ENCODE peak calls at places on chromosomes 5 and 9, in five cellular contexts. Z is fibroblast of lung, M is astrocyte of the spinal cord, Y is fibroblast of pulmonary artery, V is BE2C. N is an unnamed sample.

GRCh38 chr5:106876298-106876622 is 794.5 kb downstream of the EFNA5 start:
- DNase-seq in Z (no peak), M (no peak), Y (no peak), V (no peak), N (no peak)

GRCh38 chr5:128118214-128118613 is 34.6 kb downstream of the SLC12A2 start:
- DNase-seq in Z (no peak), M (no peak), Y (no peak), V (no peak), N (no peak)

GRCh38 chr5:31827862-31828261 is 188.9 kb downstream of the PDZD2 start:
- DNase-seq in Z (peak; percentile 87), M (peak; percentile 72), Y (no peak), V (no peak), N (no peak)

GRCh38 chr5:33257807-33258491 is 182.8 kb upstream of the TARS1 start:
- DNase-seq in Z (peak; percentile 82), M (peak; percentile 91), Y (peak; percentile 81), V (no peak), N (no peak)

GRCh38 chr5:103354446-103354845 is 95.9 kb downstream of the MACIR start:
- DNase-seq in Z (no peak), M (no peak), Y (no peak), V (no peak), N (no peak)

GRCh38 chr5:10634562-10634961 is 70.7 kb downstream of the ANKRD33B start:
- DNase-seq in Z (no peak), M (no peak), Y (no peak), V (no peak), N (no peak)

GRCh38 chr9:131720330-131720729 is 19.5 kb downstream of the RAPGEF1 start:
- DNase-seq in Z (no peak), M (no peak), Y (no peak), V (no peak), N (no peak)

GRCh38 chr5:179142434-179143198 is 82.4 kb downstream of the ZNF354C start:
- DNase-seq in Z (peak; percentile 58), M (peak; percentile 54), Y (peak; percentile 82), V (no peak), N (no peak)

GRCh38 chr9:128632486-128632885 is 24.2 kb downstream of the DYNC2I2 start:
- DNase-seq in Z (no peak), M (no peak), Y (no peak), V (no peak), N (no peak)

GRCh38 chr9:28378236-28378635 is 805.0 kb upstream of the C9orf72 start:
- DNase-seq in Z (no peak), M (no peak), Y (peak; percentile 0), V (no peak), N (no peak)

GRCh38 chr5:123428521-123429220 is 5.5 kb upstream of the CEP120 start:
- DNase-seq in Z (no peak), M (no peak), Y (no peak), V (no peak), N (no peak)

GRCh38 chr9:123795336-123795735 is 134.6 kb downstream of the DENND1A start:
- DNase-seq in Z (peak; percentile 90), M (peak; percentile 59), Y (peak; percentile 25), V (no peak), N (no peak)

GRCh38 chr9:71781391-71781790 is 13.1 kb upstream of the CEMIP2 start:
- DNase-seq in Z (no peak), M (no peak), Y (no peak), V (no peak), N (no peak)

GRCh38 chr9:71778085-71778484 is 9.8 kb upstream of the CEMIP2 start:
- DNase-seq in Z (no peak), M (no peak), Y (no peak), V (no peak), N (no peak)

GRCh38 chr9:71780953-71781352 is 12.6 kb upstream of the CEMIP2 start:
- DNase-seq in Z (no peak), M (no peak), Y (no peak), V (no peak), N (no peak)

GRCh38 chr9:71783120-71783523 is 14.8 kb upstream of the CEMIP2 start:
- DNase-seq in Z (no peak), M (no peak), Y (no peak), V (peak; percentile 39), N (no peak)
- H3K4me3 ChIP-seq in Z (no peak overlapping the region), M (no peak overlapping the region), Y (no peak overlapping the region), V (no peak overlapping the region), N (no peak overlapping the region)

GRCh38 chr9:20280330-20280729 is 342.0 kb downstream of the MLLT3 start:
- DNase-seq in Z (no peak), M (no peak), Y (no peak), V (no peak), N (no peak)
- TF ChIP-seq CTCF in Z (no peak), M (no peak), Y (no peak), V (no peak), N (no peak)

GRCh38 chr9:121551985-121552753 is 52.5 kb upstream of the GGTA1 start:
- DNase-seq in Z (no peak), M (no peak), Y (no peak), V (no peak), N (no peak)

GRCh38 chr9:121556082-121556481 is 56.4 kb upstream of the GGTA1 start:
- DNase-seq in Z (no peak), M (no peak), Y (no peak), V (no peak), N (no peak)

GRCh38 chr9:121545875-121546423 is 46.3 kb upstream of the GGTA1 start:
- DNase-seq in Z (peak; percentile 96), M (peak; percentile 94), Y (peak; percentile 96), V (peak; percentile 97), N (no peak)

GRCh38 chr9:121550041-121550440 is 50.4 kb upstream of the GGTA1 start:
- DNase-seq in Z (no peak), M (no peak), Y (no peak), V (no peak), N (no peak)

DNA sequence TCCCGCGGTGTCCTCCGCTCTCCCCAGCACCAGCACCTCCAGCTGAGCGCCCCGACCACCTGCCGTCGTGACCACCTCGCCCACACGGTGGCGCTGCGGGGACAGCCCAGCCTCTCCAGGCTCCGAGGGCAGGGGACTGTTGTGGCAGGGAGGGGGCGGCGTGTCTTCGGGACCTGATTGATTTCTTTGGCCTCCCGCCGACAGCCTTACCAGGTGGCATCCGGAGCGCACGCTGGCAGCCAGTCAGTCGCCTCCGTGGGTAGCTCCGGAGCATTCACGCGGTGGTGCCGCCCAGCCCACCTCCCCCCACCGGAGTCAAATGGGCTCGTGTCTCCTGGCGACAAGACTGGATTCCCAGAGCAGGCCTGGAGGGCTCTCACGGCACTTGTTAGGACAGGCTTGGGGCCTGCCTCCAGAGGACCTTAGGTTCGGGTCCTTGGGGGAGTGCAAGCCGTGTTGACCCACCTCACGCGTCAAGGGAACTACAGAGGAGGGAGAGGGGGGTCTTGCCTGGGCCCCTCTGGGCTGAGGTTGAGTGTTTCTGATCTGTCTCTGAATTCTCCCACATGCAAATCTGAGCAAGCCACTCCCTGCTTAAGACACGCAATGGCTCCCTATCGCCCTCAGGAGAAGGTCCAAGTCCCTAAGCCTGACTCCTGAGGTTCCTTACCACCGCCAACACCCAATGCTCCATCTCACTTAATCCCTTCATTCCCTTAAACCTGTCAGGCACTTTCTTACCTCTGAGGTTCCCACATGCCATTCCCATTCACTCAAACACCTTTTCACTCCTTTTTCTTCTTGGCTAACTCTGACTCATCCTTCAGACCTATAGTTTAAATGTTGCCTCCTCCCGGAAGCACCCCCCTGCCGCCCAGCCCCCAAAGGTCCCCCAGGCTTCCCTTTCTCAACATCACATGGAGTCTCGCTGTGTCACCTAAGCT is 51.2 kb upstream of the GGTA1 start:
- DNase-seq in Z (peak; percentile 45), M (peak; percentile 55), Y (peak; percentile 63), V (peak; percentile 91), N (no peak)
- H3K4me3 ChIP-seq in Z (peak overlapping the region; percentile 25), M (peak overlapping the region; percentile 18), Y (peak overlapping the region; percentile 24), V (peak overlapping the region; percentile 55), N (peak overlapping the region; percentile 25)

GRCh38 chr5:134524826-134525686 is at the start of gene JADE2:
- DNase-seq in Z (peak; percentile 84), M (peak; percentile 74), Y (peak; percentile 81), V (peak; percentile 63), N (no peak)
- TF ChIP-seq CTCF in Z (peak; percentile 9), M (peak; percentile 1), Y (peak; percentile 3), V (no peak), N (no peak)

DNA sequence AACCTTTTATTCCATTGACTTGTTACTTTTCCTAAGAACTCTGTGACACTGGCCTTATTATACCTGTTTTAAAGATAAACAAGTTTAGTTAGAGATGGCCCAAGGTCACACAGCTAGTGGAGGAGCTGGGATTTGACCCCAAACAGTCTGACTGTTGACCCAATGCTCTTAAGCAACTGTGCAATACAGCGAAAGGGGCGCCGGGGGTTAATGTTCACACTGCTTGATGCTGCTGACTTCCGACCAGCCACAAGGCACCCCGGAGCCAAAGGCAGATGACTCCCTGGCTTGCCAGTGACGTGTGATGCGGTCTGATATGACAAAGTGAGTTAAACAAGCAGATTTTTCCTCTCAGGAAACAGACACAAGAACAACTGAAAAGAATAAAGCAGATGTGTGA is 23.9 kb downstream of the PIK3R1 start:
- DNase-seq in Z (peak; percentile 90), M (peak; percentile 84), Y (peak; percentile 81), V (peak; percentile 78), N (no peak)
- H3K4me3 ChIP-seq in Z (no peak overlapping the region), M (no peak overlapping the region), Y (no peak overlapping the region), V (peak overlapping the region; percentile 12), N (no peak overlapping the region)

GRCh38 chr5:117077142-117077541 is 502.5 kb upstream of the SEMA6A start:
- DNase-seq in Z (peak; percentile 18), M (no peak), Y (peak; percentile 26), V (no peak), N (no peak)
- TF ChIP-seq CTCF in Z (peak; percentile 52), M (peak; percentile 40), Y (peak; percentile 51), V (peak; percentile 78), N (no peak)

GRCh38 chr9:70480405-70480980 is 66.0 kb upstream of the KLF9 start:
- DNase-seq in Z (peak; percentile 100), M (peak; percentile 96), Y (peak; percentile 99), V (peak; percentile 60), N (no peak)
- H3K4me3 ChIP-seq in Z (peak overlapping the region; percentile 33), M (no peak overlapping the region), Y (peak overlapping the region; percentile 1), V (peak overlapping the region; percentile 46), N (peak overlapping the region; percentile 18)

DNA sequence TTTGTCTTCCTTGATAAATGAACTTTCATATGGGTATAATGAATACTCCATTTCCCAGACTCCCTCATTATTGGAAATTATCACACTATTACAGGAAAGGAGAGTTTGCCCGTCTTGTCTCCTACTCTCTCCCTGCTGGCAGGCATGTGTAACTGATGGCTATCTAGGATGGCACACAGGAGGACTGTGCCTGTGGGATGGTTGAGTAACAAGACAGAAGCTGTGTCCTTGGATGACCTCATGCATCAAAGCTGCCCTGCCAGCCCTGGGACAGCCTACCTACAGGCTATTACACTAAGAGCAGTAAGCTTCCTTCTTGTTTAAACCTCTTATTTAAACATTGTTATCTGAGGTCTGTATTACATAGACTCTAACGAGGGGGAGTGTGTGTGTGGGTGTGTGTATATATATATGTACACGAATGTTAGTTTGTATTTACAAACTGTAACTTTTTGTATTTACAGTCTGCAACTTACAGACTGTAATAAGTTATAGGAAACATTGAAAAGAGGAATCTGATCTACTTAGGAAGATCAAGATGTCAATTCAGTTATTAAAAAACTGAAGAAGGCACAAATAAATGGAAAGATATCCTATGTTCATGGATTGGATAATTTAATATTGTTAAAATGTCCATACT is 247.6 kb upstream of the ACO1 start:
- DNase-seq in Z (no peak), M (no peak), Y (no peak), V (peak; percentile 66), N (no peak)
- TF ChIP-seq CTCF in Z (no peak), M (no peak), Y (no peak), V (peak; percentile 39), N (no peak)